ENCODE peak calls at places on chromosomes 1 and 21, in five cellular contexts. N is MM.1S, X is T-helper 1 cell, T is esophagus squamous epithelium, J is T-helper 22 cell. C is an unnamed sample.

GRCh38 chr1:101284622-101285218 is 47.9 kb downstream of the S1PR1 start:
- DNase-seq in N (no peak), X (no peak), T (no peak), J (no peak), C (no peak)

GRCh38 chr1:217009376-217009775 is 286.1 kb upstream of the ESRRG start:
- DNase-seq in N (no peak), X (no peak), T (no peak), J (no peak), C (no peak)

GRCh38 chr1:149940427-149940826 is 3.7 kb upstream of the MTMR11 start:
- DNase-seq in N (no peak), X (no peak), T (no peak), J (no peak), C (no peak)

GRCh38 chr1:57363165-57363564 is 60.7 kb downstream of the DAB1 start:
- DNase-seq in N (no peak), X (no peak), T (no peak), J (no peak), C (no peak)

GRCh38 chr1:15916417-15916816 is 59.5 kb downstream of the ZBTB17 start:
- DNase-seq in N (no peak), X (no peak), T (no peak), J (no peak), C (no peak)

GRCh38 chr1:109906160-109906838 is 4.3 kb upstream of the CSF1 start:
- DNase-seq in N (peak), X (no peak), T (no peak), J (peak), C (no peak)

GRCh38 chr1:154219511-154219910 is 1.2 kb upstream of the UBAP2L start:
- DNase-seq in N (peak), X (no peak), T (no peak), J (no peak), C (no peak)

GRCh38 chr1:14971201-14971600 is 182.3 kb upstream of the TMEM51 start:
- DNase-seq in N (no peak), X (no peak), T (no peak), J (no peak), C (no peak)

GRCh38 chr1:43932786-43933385 is 715 bp upstream of the ARTN start:
- DNase-seq in N (no peak), X (no peak), T (no peak), J (no peak), C (peak)

GRCh38 chr1:83573776-83574175 is 425.2 kb downstream of the TTLL7 start:
- DNase-seq in N (no peak), X (no peak), T (no peak), J (no peak), C (no peak)

GRCh38 chr1:219477861-219478260 is 135.0 kb downstream of the ZC3H11B start:
- DNase-seq in N (no peak), X (no peak), T (no peak), J (no peak), C (no peak)

GRCh38 chr1:68969430-68969829 is 472.5 kb upstream of the DEPDC1 start:
- DNase-seq in N (peak), X (no peak), T (no peak), J (no peak), C (no peak)

GRCh38 chr1:182174202-182174855 is 112.8 kb upstream of the ZNF648 start:
- DNase-seq in N (no peak), X (no peak), T (no peak), J (no peak), C (no peak)

GRCh38 chr1:222817529-222817928 is 2.7 kb downstream of the DISP1 start:
- DNase-seq in N (no peak), X (no peak), T (no peak), J (no peak), C (peak)

GRCh38 chr21:45409466-45410150 is 4.6 kb downstream of the COL18A1 start:
- DNase-seq in N (no peak), X (no peak), T (no peak), J (no peak), C (no peak)

GRCh38 chr1:11654571-11655262 is at the start of gene FBXO44:
- DNase-seq in N (peak), X (peak), T (no peak), J (peak), C (no peak)

GRCh38 chr21:42307106-42307505 is 8.1 kb downstream of the TFF3 start:
- DNase-seq in N (no peak), X (no peak), T (no peak), J (no peak), C (no peak)

GRCh38 chr21:45004481-45005263 is 64.8 kb downstream of the SLX9 start:
- DNase-seq in N (no peak), X (no peak), T (no peak), J (no peak), C (no peak)

GRCh38 chr1:51555866-51556619 is 37.0 kb upstream of the EPS15 start:
- DNase-seq in N (no peak), X (no peak), T (no peak), J (no peak), C (no peak)

GRCh38 chr1:109185990-109186703 is 27.6 kb upstream of the SARS1 start:
- DNase-seq in N (no peak), X (no peak), T (no peak), J (no peak), C (no peak)

GRCh38 chr1:6588893-6589481 is 9.2 kb downstream of the ZBTB48 start:
- DNase-seq in N (no peak), X (no peak), T (no peak), J (no peak), C (no peak)

GRCh38 chr1:207822602-207823451 is 71.0 kb downstream of the CD46 start:
- DNase-seq in N (peak), X (no peak), T (peak), J (peak), C (no peak)

GRCh38 chr1:193346085-193346484 is 159.7 kb upstream of the B3GALT2 start:
- DNase-seq in N (no peak), X (no peak), T (no peak), J (no peak), C (no peak)

GRCh38 chr1:115088871-115089442 is 346 bp downstream of the TSPAN2 start:
- DNase-seq in N (no peak), X (no peak), T (no peak), J (no peak), C (no peak)

GRCh38 chr1:236064674-236065508 is at the start of gene NID1:
- DNase-seq in N (no peak), X (no peak), T (no peak), J (no peak), C (peak)

GRCh38 chr1:145845144-145845513 is 301 bp upstream of the NUDT17 start:
- DNase-seq in N (peak), X (no peak), T (no peak), J (no peak), C (no peak)

GRCh38 chr1:29120955-29121485 is 2.7 kb downstream of the TMEM200B start:
- DNase-seq in N (no peak), X (peak), T (no peak), J (peak), C (peak)

GRCh38 chr1:215599418-215599817 is 32.3 kb downstream of the KCTD3 start:
- DNase-seq in N (no peak), X (no peak), T (no peak), J (no peak), C (peak)

GRCh38 chr1:37474697-37475379 is 458 bp downstream of the ZC3H12A start:
- DNase-seq in N (no peak), X (no peak), T (no peak), J (no peak), C (no peak)

GRCh38 chr1:156821801-156822200 is 5.2 kb upstream of the SH2D2A start:
- DNase-seq in N (no peak), X (no peak), T (no peak), J (no peak), C (peak)

GRCh38 chr1:93847811-93848288 is 31.2 kb downstream of the DNTTIP2 start:
- DNase-seq in N (peak), X (peak), T (no peak), J (peak), C (peak)